ENCODE peak calls at places on chromosome 13, in six cellular contexts. P, L, M, E, V and I are unnamed samples.

GRCh38 chr13:36920612-36921185 is 661 bp upstream of the SMAD9 start:
- DNase-seq in P (no peak), V (no peak), M (no peak), E (peak), L (no peak), I (no peak)

GRCh38 chr13:105569816-105570215 is 965.6 kb downstream of the EFNB2 start:
- DNase-seq in L (no peak), M (no peak), P (no peak), V (no peak), E (no peak), I (no peak)

GRCh38 chr13:72208112-72208645 is 341.2 kb upstream of the DACH1 start:
- DNase-seq in V (no peak), M (no peak), P (no peak), L (no peak), E (no peak), I (no peak)

GRCh38 chr13:44106231-44107152 is 226.8 kb downstream of the LACC1 start:
- DNase-seq in M (no peak), P (no peak), V (no peak), L (no peak), E (no peak), I (no peak)

GRCh38 chr13:76016799-76017198 is 380.7 kb downstream of the LMO7 start:
- DNase-seq in P (no peak), L (no peak), E (peak), V (no peak), M (no peak), I (no peak)

GRCh38 chr13:73103238-73103637 is 44.4 kb downstream of the KLF5 start:
- DNase-seq in E (no peak), M (no peak), V (no peak), P (no peak), L (no peak), I (no peak)

GRCh38 chr13:72535076-72535475 is 192.4 kb downstream of the MZT1 start:
- DNase-seq in E (no peak), P (no peak), L (no peak), V (no peak), M (no peak), I (no peak)

GRCh38 chr13:44084146-44084545 is 204.4 kb downstream of the LACC1 start:
- DNase-seq in M (no peak), E (no peak), L (no peak), V (no peak), P (no peak), I (no peak)

GRCh38 chr13:103726808-103727207 is 660.6 kb upstream of the SLC10A2 start:
- DNase-seq in P (no peak), E (no peak), V (no peak), M (no peak), L (no peak), I (no peak)

GRCh38 chr13:114110091-114110829 is 22.2 kb downstream of the RASA3 start:
- DNase-seq in E (peak), P (no peak), M (peak), L (peak), V (no peak), I (no peak)

GRCh38 chr13:112181336-112182051 is 114.5 kb downstream of the SOX1 start:
- DNase-seq in L (no peak), M (no peak), E (no peak), V (peak), P (no peak), I (no peak)

GRCh38 chr13:50916701-50917184 is 7.2 kb downstream of the RNASEH2B start:
- DNase-seq in M (no peak), V (no peak), L (no peak), P (no peak), E (no peak), I (no peak)

GRCh38 chr13:75492389-75492788 is 10.4 kb upstream of the TBC1D4 start:
- DNase-seq in L (no peak), V (no peak), P (no peak), M (no peak), E (peak), I (no peak)

GRCh38 chr13:75079226-75079625 is 402.7 kb downstream of the TBC1D4 start:
- DNase-seq in V (no peak), M (no peak), L (no peak), P (peak), E (peak), I (no peak)

GRCh38 chr13:50127017-50127725 is 111.9 kb downstream of the KCNRG start:
- DNase-seq in V (peak), L (peak), M (peak), P (no peak), E (peak), I (no peak)

GRCh38 chr13:46621133-46621532 is 68.2 kb downstream of the LRCH1 start:
- DNase-seq in L (no peak), E (no peak), P (no peak), M (no peak), V (no peak), I (no peak)